ENCODE peak calls at places on chromosome 13, in four cellular contexts. K is mammary epithelial cell, A is left ventricle myocardium inferior, N is transverse colon. M is an unnamed sample.

GRCh38 chr13:44620057-44620456 is 43.9 kb upstream of the TSC22D1 start:
- DNase-seq in A (no peak), K (peak), N (no peak), M (no peak)

GRCh38 chr13:91698767-91699166 is 300.3 kb downstream of the GPC5 start:
- DNase-seq in K (no peak), A (no peak), N (no peak), M (no peak)

GRCh38 chr13:40272776-40273139 is 393.7 kb downstream of the FOXO1 start:
- DNase-seq in A (no peak), N (no peak), K (peak), M (no peak)

GRCh38 chr13:33637978-33638743 is 179.8 kb upstream of the RFC3 start:
- DNase-seq in K (peak), A (no peak), N (no peak), M (no peak)

GRCh38 chr13:105474983-105475382 is 1060.5 kb downstream of the EFNB2 start:
- DNase-seq in N (no peak), K (no peak), A (no peak), M (no peak)

GRCh38 chr13:39942901-39943273 is 287.4 kb downstream of the COG6 start:
- DNase-seq in K (peak), A (peak), N (peak), M (peak)

GRCh38 chr13:59658027-59658735 is 505.5 kb downstream of the DIAPH3 start:
- DNase-seq in K (peak), N (no peak), A (no peak), M (no peak)

GRCh38 chr13:77345150-77345780 is 18.4 kb upstream of the MYCBP2 start:
- DNase-seq in K (no peak), N (no peak), A (no peak), M (no peak)

GRCh38 chr13:100129605-100130004 is 40.7 kb downstream of the PCCA start:
- DNase-seq in K (no peak), A (no peak), N (no peak), M (no peak)

GRCh38 chr13:72221276-72221962 is 354.4 kb upstream of the DACH1 start:
- DNase-seq in N (peak), K (peak), A (no peak), M (peak)

GRCh38 chr13:76223565-76223964 is 587.4 kb downstream of the LMO7 start:
- DNase-seq in A (no peak), N (no peak), K (no peak), M (no peak)

GRCh38 chr13:113393572-113394503 is 29.9 kb upstream of the GRTP1 start:
- DNase-seq in A (peak), N (peak), K (peak), M (peak)

GRCh38 chr13:81487151-81487550 is 1146.2 kb upstream of the SPRY2 start:
- DNase-seq in K (peak), A (no peak), N (no peak), M (no peak)

GRCh38 chr13:39144941-39145533 is 106.8 kb downstream of the NHLRC3 start:
- DNase-seq in A (peak), K (peak), N (peak), M (peak)

GRCh38 chr13:101726681-101727080 is 274.2 kb downstream of the ITGBL1 start:
- DNase-seq in K (no peak), A (no peak), N (no peak), M (no peak)

GRCh38 chr13:33927315-33927714 is 109.4 kb downstream of the RFC3 start:
- DNase-seq in N (no peak), A (no peak), K (peak), M (no peak)

GRCh38 chr13:91922969-91923592 is 524.7 kb downstream of the GPC5 start:
- DNase-seq in A (no peak), K (no peak), N (no peak), M (no peak)

GRCh38 chr13:108961542-108962125 is 332.2 kb downstream of the MYO16 start:
- DNase-seq in N (no peak), K (peak), A (no peak), M (no peak)

GRCh38 chr13:28329395-28330158 is 165.4 kb downstream of the FLT1 start:
- DNase-seq in A (no peak), N (no peak), K (no peak), M (peak)

GRCh38 chr13:105587786-105588185 is 947.7 kb downstream of the EFNB2 start:
- DNase-seq in K (peak), N (no peak), A (no peak), M (no peak)

GRCh38 chr13:73428137-73428536 is 369.3 kb downstream of the KLF5 start:
- DNase-seq in A (no peak), K (peak), N (no peak), M (no peak)

GRCh38 chr13:43110036-43110435 is 86.7 kb downstream of the DNAJC15 start:
- DNase-seq in N (no peak), A (no peak), K (no peak), M (no peak)

GRCh38 chr13:28177877-28178276 is 39.5 kb downstream of the PAN3 start:
- DNase-seq in A (no peak), N (no peak), K (no peak), M (no peak)

GRCh38 chr13:104616990-104617389 is 1550.8 kb upstream of the SLC10A2 start:
- DNase-seq in N (no peak), K (no peak), A (no peak), M (no peak)

GRCh38 chr13:26839682-26840081 is 79.1 kb upstream of the GPR12 start:
- DNase-seq in K (no peak), N (no peak), A (no peak), M (no peak)

GRCh38 chr13:76725211-76725610 is 161.0 kb downstream of the KCTD12 start:
- DNase-seq in N (no peak), A (no peak), K (no peak), M (no peak)

GRCh38 chr13:60696602-60697001 is 299.6 kb downstream of the TDRD3 start:
- DNase-seq in N (no peak), K (no peak), A (no peak), M (no peak)

GRCh38 chr13:95604534-95604915 is 40.0 kb downstream of the DZIP1 start:
- DNase-seq in A (no peak), K (peak), N (no peak), M (no peak)
- H3K27ac ChIP-seq in A (no peak), K (peak), N (no peak), M (no peak)

DNA sequence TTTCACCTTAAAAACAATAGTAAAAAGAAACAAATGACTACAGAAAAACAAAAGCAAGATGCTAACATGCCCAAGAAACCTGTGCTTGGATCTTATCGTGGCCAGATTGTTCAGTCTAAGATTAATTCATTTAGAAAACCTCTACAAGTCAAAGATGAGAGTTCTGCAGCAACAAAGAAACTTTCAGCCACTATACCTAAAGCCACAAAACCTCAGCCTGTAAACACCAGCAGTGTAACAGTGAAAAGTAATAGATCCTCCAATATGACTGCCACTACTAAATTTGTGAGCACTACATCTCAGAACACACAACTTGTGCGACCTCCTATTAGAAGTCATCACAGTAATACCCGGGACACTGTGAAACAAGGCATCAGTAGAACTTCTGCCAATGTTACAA is 6.0 kb downstream of the CKAP2 start:
- DNase-seq in A (no peak), K (no peak), N (no peak), M (no peak)
- H3K4me3 ChIP-seq in A (no peak), K (no peak), N (no peak), M (no peak)

GRCh38 chr13:107456431-107456830 is 758.9 kb downstream of the LIG4 start:
- DNase-seq in K (no peak), A (no peak), N (no peak), M (no peak)

GRCh38 chr13:107459430-107459829 is 755.9 kb downstream of the LIG4 start:
- DNase-seq in A (no peak), N (no peak), K (no peak), M (no peak)

GRCh38 chr13:107458269-107458668 is 757.1 kb downstream of the LIG4 start:
- DNase-seq in K (no peak), A (no peak), N (no peak), M (no peak)

GRCh38 chr13:107461751-107462150 is 753.6 kb downstream of the LIG4 start:
- DNase-seq in A (no peak), N (no peak), K (no peak), M (no peak)

DNA sequence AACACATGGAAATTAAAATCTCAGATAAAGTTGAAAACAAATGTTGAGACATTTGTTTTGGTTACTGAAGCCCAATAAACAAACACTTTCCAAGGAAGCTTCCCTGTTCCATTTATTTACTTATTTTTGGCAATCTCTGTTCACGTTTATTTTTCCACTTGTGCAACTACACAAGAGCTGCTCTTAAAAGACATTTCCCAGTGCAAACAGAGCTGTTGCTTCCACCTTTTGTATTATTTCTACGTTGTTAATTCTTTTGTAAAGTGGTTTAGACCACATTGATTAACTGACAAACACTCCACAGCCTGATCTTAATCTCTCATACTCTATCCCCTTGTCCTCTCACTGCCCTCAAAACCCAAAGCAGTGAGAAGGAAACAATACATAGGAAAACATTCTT is 757.6 kb downstream of the LIG4 start:
- DNase-seq in K (no peak), N (no peak), A (no peak), M (no peak)
- H3K27ac ChIP-seq in K (no peak), N (no peak), A (no peak), M (no peak)

DNA sequence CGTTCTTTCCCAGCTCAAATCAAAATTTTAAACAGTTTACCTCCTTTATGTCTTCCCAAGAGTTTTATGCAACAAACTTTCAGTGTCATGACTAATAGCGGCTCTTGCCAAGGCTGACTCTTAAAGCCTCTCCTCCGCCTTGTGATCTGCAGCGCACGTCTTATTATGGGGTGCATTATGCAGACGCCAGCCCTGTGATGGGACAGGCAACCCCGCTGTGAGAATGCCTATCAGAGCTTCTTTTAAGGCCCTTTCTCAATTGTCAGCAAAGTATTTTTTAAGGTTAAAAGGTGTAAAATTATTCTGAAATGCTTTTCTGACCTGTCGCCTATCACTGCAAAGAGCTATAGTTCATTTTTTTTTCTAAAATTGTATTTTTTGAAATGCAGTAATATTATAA is 152.8 kb downstream of the SOX1 start:
- DNase-seq in N (no peak), K (no peak), A (no peak), M (no peak)
- H3K4me3 ChIP-seq in N (no peak), K (no peak), A (no peak), M (no peak)

DNA sequence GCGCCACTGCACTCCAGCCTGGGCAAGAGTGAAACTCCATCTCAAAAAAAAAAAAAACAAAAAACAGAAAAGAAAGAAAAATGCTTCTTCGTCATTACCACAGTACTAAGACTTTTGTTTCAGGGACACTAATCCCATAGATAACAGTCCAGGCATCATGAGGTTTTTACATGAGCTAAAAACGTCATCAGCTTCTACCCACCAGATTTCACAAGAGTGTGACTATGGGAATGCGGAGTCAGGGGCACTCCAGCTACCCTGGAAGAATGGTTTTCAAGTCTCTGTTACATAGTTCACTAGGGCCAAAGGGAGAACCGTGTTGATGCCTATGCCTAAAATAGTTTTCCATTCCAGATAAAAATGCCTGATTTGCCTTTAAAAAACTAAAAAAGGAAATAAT is 33.2 kb downstream of the RAB20 start:
- DNase-seq in K (no peak), A (no peak), N (no peak), M (no peak)
- H3K27ac ChIP-seq in K (no peak), A (peak), N (peak), M (no peak)

DNA sequence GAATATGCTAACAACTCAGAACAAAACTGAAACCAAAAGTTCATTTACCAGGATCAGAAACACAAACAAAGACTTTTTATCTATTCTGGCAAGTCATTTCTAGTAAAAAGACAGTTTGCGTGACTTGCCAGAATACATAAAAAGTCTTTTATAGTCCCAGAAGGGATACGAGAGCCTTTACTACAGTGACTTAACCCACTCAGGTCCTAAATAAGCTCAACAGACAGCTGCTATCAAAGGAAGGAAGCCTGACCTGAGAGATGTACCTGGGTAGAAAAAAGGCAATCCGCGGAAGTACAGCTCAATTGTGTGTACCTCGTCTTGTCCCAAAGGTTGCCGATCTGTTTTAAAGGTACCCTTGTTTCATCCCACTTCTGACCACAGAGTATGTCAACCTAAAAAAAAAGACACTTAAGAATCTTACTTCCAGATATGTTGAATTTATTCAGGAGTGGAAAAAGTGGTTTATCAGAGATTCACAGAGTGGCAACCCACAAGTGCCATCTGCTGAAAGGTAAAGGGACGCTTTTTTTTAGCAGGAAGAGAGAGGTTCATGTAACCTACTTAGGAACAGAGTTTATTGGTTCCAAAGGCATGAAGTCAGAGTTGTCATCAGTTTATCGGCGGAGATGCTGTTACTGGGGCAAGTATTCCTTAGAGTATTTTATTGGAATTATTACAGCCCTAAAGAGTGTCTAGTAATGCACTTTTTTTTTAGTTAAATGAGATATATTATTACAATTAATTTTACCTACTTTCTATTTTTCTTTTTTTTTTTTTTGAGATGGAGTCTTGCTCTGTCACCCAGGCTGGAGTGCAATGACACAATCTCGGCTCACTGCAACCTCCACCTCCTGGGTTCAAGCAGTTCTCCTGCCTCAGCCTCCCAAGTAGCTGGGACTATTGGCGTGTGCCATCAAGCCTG is 69.7 kb upstream of the C1QTNF9B start:
- DNase-seq in K (no peak), A (no peak), N (no peak), M (no peak)
- H3K4me3 ChIP-seq in K (no peak), A (peak), N (no peak), M (peak)

GRCh38 chr13:63909726-63910125 is 2494.1 kb upstream of the PCDH20 start:
- DNase-seq in N (no peak), A (no peak), K (no peak), M (no peak)
- H3K27ac ChIP-seq in N (no peak), A (no peak), K (no peak), M (no peak)

GRCh38 chr13:47226516-47226915 is 329.7 kb upstream of the HTR2A start:
- DNase-seq in K (peak), N (no peak), A (no peak), M (no peak)

GRCh38 chr13:47232516-47232915 is 335.7 kb upstream of the HTR2A start:
- DNase-seq in N (no peak), K (peak), A (no peak), M (no peak)

GRCh38 chr13:47233734-47234133 is 336.9 kb upstream of the HTR2A start:
- DNase-seq in K (no peak), N (no peak), A (peak), M (peak)

DNA sequence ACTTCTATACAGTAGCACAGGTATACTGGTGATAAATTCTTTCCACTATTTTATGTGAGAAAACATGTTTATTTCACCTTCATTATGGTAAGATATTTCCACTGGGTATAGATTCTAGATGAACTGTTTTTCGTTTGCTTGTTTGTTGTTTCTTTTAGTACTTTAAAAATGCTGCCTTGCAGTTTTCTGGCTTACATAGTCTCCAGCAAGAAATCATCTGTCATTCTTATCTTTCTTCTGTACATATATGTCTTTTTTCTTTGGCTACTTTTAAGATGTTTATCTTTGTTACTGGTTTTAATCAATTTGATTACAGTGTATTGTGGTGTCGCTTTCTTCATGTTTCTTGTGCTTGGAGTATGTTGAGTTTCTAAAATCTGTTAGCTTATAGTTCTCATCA is 333.3 kb upstream of the HTR2A start:
- DNase-seq in N (no peak), K (no peak), A (no peak), M (no peak)
- H3K4me3 ChIP-seq in N (no peak), K (no peak), A (no peak), M (no peak)

DNA sequence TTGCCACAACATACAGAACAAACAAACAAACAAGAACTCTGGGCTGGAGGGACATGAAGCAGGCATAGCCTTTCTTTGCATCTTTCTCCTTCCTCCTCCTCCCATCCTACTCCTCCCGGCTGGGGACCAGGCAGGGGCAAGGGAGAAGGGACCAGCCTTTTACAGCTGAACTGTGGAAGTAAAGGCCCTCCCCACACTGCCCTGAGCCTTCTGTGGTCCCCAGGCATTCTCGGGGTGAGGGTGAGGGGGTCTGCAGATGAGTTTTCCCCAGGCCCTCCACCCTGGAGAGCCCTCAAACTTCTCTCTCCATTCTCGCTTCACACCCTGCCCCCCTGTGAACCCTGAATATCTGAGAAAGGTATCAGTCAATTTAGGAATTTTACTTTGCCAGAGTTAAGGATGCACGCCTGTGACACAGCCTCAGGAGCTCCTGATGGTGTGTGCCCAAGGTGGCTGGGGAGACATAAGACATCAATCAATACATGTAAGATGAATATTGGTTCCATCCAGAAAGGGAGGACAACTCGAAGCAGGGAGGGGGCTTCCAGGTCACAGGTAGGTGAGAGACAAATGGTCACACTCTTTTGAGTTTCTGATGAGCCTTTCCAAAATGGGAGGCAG is 170.9 kb downstream of the COL4A1 start:
- DNase-seq in N (no peak), A (no peak), K (no peak), M (no peak)
- H3K27ac ChIP-seq in N (no peak), A (peak), K (no peak), M (peak)

GRCh38 chr13:98576215-98576945 is 527 bp downstream of the STK24 start:
- DNase-seq in A (peak), N (peak), K (peak), M (peak)

GRCh38 chr13:98580420-98580819 is 3.5 kb upstream of the STK24 start:
- DNase-seq in N (no peak), A (no peak), K (no peak), M (no peak)

GRCh38 chr13:98575876-98576214 is 1.1 kb downstream of the STK24 start:
- DNase-seq in K (no peak), N (no peak), A (no peak), M (no peak)

GRCh38 chr13:98576963-98577822 is at the start of gene STK24:
- DNase-seq in K (peak), A (peak), N (peak), M (peak)

DNA sequence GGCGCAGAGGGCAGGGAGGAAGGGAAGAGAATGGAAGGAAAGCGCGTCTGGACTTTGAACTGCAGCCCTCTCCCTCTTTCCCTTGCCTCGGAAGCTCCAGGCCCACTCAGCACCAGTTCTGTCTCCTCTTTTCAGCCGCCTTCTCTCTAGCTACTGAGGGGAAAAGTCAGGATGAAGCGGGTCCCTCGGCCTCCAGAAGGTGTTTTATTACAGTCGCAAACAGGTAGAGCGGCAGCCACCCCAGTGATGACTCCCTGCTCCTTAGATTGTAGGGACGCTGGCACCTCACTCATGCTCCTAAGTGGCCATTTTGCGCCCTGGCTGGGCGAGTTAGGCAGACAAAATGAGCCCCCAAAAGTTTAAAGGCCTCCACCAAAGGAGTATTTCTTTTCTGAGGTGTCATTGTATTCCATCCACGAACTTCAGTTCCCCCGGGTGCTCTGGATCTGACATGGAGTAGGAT is 947 bp upstream of the STK24 start:
- DNase-seq in A (no peak), N (no peak), K (no peak), M (no peak)
- H3K4me3 ChIP-seq in A (peak), N (peak), K (peak), M (peak)